ENCODE peak calls at places on chromosome 17, in nine cellular contexts. One of them, this sample, is unnamed. For H3K4me1, the result is how much of the 10 kb centered on the place peaks cover.

GRCh38 chr17:75691371-75692290 is 24.5 kb downstream of the SAP30BP start:
- DNase-seq in SK-N-SH: no peak
- DNase-seq in stomach: no peak
- DNase-seq in body of pancreas: peak
- DNase-seq in heart right ventricle: no peak
- DNase-seq in right lobe of liver: no peak
- DNase-seq in HCT116: no peak
- DNase-seq in breast epithelium: no peak
- DNase-seq in right cardiac atrium: no peak
- DNase-seq in this sample: no peak

GRCh38 chr17:28365487-28365886 is 488 bp upstream of the SEBOX start:
- DNase-seq in SK-N-SH: no peak
- DNase-seq in stomach: no peak
- DNase-seq in body of pancreas: no peak
- DNase-seq in heart right ventricle: no peak
- DNase-seq in right lobe of liver: no peak
- DNase-seq in HCT116: no peak
- DNase-seq in breast epithelium: no peak
- DNase-seq in right cardiac atrium: no peak
- DNase-seq in this sample: no peak

GRCh38 chr17:8162232-8162996 is at the start of gene VAMP2:
- DNase-seq in SK-N-SH: peak
- DNase-seq in stomach: peak
- DNase-seq in body of pancreas: peak
- DNase-seq in heart right ventricle: peak
- DNase-seq in right lobe of liver: peak
- DNase-seq in HCT116: no peak
- DNase-seq in breast epithelium: peak
- DNase-seq in right cardiac atrium: peak
- DNase-seq in this sample: peak

GRCh38 chr17:55324296-55324978 is 59.7 kb downstream of the HLF start:
- DNase-seq in SK-N-SH: no peak
- DNase-seq in stomach: no peak
- DNase-seq in body of pancreas: no peak
- DNase-seq in heart right ventricle: no peak
- DNase-seq in right lobe of liver: no peak
- DNase-seq in HCT116: no peak
- DNase-seq in breast epithelium: no peak
- DNase-seq in right cardiac atrium: no peak
- DNase-seq in this sample: no peak

GRCh38 chr17:82384051-82384729 is 12.6 kb downstream of the UTS2R start:
- DNase-seq in SK-N-SH: peak
- DNase-seq in stomach: no peak
- DNase-seq in body of pancreas: peak
- DNase-seq in heart right ventricle: no peak
- DNase-seq in right lobe of liver: no peak
- DNase-seq in HCT116: no peak
- DNase-seq in breast epithelium: no peak
- DNase-seq in right cardiac atrium: no peak
- DNase-seq in this sample: no peak

GRCh38 chr17:48577330-48577945 is 712 bp downstream of the HOXB4 start:
- DNase-seq in SK-N-SH: no peak
- DNase-seq in stomach: no peak
- DNase-seq in body of pancreas: no peak
- DNase-seq in heart right ventricle: no peak
- DNase-seq in right lobe of liver: no peak
- DNase-seq in HCT116: no peak
- DNase-seq in breast epithelium: no peak
- DNase-seq in right cardiac atrium: no peak
- DNase-seq in this sample: peak

GRCh38 chr17:2929881-2930533 is 133.4 kb downstream of the OR1D5 start:
- DNase-seq in SK-N-SH: peak
- DNase-seq in stomach: peak
- DNase-seq in body of pancreas: peak
- DNase-seq in heart right ventricle: no peak
- DNase-seq in right lobe of liver: peak
- DNase-seq in HCT116: peak
- DNase-seq in breast epithelium: no peak
- DNase-seq in right cardiac atrium: peak
- DNase-seq in this sample: peak

GRCh38 chr17:61460796-61461585 is 8.8 kb downstream of the TBX4 start:
- DNase-seq in SK-N-SH: no peak
- DNase-seq in stomach: no peak
- DNase-seq in body of pancreas: no peak
- DNase-seq in heart right ventricle: no peak
- DNase-seq in right lobe of liver: no peak
- DNase-seq in HCT116: no peak
- DNase-seq in breast epithelium: no peak
- DNase-seq in right cardiac atrium: no peak
- DNase-seq in this sample: no peak

GRCh38 chr17:64147110-64148016 is 17.4 kb upstream of the ERN1 start:
- DNase-seq in SK-N-SH: peak
- DNase-seq in stomach: no peak
- DNase-seq in body of pancreas: peak
- DNase-seq in heart right ventricle: no peak
- DNase-seq in right lobe of liver: no peak
- DNase-seq in HCT116: no peak
- DNase-seq in breast epithelium: no peak
- DNase-seq in right cardiac atrium: no peak
- DNase-seq in this sample: no peak

DNA sequence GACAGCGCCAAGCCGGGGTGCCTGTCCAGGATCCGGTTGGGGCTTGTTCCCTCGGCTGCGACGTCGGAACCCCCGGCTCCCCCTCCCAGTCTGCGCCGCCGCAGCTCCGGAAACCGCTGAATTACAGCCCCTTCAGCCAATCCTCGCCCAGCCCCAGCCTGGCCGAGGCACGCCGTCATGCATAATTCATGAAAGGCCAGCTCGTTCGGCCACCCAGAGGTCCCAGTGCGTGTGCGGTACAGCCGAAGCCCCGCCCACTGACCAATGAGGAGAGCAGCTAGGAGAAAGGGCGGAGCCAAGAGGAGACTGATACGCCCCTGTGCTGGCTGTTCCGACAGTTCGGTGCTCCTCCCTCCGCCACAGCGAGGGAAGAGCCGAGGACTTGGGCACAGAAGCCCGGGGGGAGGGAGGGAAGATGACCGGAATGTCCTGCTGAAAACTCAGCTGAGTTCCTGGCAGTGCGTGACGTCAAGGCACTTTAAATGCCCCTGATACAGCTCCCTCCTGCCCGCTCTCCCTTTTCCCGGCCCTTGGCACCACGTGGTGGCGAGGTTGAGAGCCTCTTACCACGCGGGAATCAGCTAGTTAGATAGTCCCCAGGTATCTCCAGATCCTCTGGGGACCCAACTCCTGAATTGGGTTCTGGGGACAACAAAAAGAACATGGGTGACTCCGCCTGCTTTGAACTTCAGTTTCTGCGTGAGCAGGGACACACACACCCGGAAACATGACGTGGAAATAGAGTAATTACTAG is at the start of gene STAT3:
- DNase-seq in SK-N-SH: peak
- DNase-seq in stomach: peak
- DNase-seq in body of pancreas: peak
- DNase-seq in heart right ventricle: peak
- DNase-seq in right lobe of liver: peak
- DNase-seq in HCT116: peak
- DNase-seq in breast epithelium: peak
- DNase-seq in right cardiac atrium: peak
- DNase-seq in this sample: peak
- H3K4me1 ChIP-seq in SK-N-SH: under half
- H3K4me1 ChIP-seq in stomach: under half
- H3K4me1 ChIP-seq in body of pancreas: under half
- H3K4me1 ChIP-seq in heart right ventricle: under half
- H3K4me1 ChIP-seq in right lobe of liver: under half
- H3K4me1 ChIP-seq in HCT116: under half
- H3K4me1 ChIP-seq in breast epithelium: under half
- H3K4me1 ChIP-seq in right cardiac atrium: under half
- H3K4me1 ChIP-seq in this sample: under half

DNA sequence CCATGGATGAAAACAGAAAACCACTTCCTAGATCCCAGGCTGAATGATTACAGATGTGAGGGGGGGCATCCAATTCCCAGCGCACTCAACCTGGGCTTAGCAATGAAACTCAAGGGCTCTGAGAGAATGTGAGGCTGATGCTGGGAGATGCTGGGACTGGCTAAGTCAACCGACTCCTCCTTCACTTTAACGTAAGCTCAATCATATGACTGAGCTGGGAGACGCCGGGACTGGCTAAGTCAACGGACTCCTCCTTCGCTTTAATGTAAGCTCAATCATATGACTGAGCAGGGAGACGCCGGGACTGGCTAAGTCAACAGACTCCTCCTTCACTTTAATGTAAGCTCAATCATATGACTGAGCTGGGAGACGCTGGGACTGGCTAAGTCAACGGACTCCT is 179.5 kb downstream of the VPS53 start:
- DNase-seq in SK-N-SH: no peak
- DNase-seq in stomach: no peak
- DNase-seq in body of pancreas: no peak
- DNase-seq in heart right ventricle: no peak
- DNase-seq in right lobe of liver: no peak
- DNase-seq in HCT116: no peak
- DNase-seq in breast epithelium: no peak
- DNase-seq in right cardiac atrium: no peak
- DNase-seq in this sample: no peak
- H3K4me1 ChIP-seq in SK-N-SH: under half
- H3K4me1 ChIP-seq in stomach: under half
- H3K4me1 ChIP-seq in body of pancreas: under half
- H3K4me1 ChIP-seq in heart right ventricle: under half
- H3K4me1 ChIP-seq in right lobe of liver: under half
- H3K4me1 ChIP-seq in HCT116: under half
- H3K4me1 ChIP-seq in breast epithelium: under half
- H3K4me1 ChIP-seq in right cardiac atrium: under half
- H3K4me1 ChIP-seq in this sample: under half

GRCh38 chr17:81164464-81165245 is 652 bp upstream of the PVALEF start:
- DNase-seq in SK-N-SH: peak
- DNase-seq in stomach: peak
- DNase-seq in body of pancreas: peak
- DNase-seq in heart right ventricle: no peak
- DNase-seq in right lobe of liver: no peak
- DNase-seq in HCT116: no peak
- DNase-seq in breast epithelium: no peak
- DNase-seq in right cardiac atrium: peak
- DNase-seq in this sample: no peak

GRCh38 chr17:81163703-81164413 is 1.4 kb upstream of the PVALEF start:
- DNase-seq in SK-N-SH: no peak
- DNase-seq in stomach: no peak
- DNase-seq in body of pancreas: peak
- DNase-seq in heart right ventricle: no peak
- DNase-seq in right lobe of liver: no peak
- DNase-seq in HCT116: no peak
- DNase-seq in breast epithelium: no peak
- DNase-seq in right cardiac atrium: peak
- DNase-seq in this sample: no peak

GRCh38 chr17:81162491-81162890 is 2.8 kb upstream of the PVALEF start:
- DNase-seq in SK-N-SH: no peak
- DNase-seq in stomach: no peak
- DNase-seq in body of pancreas: peak
- DNase-seq in heart right ventricle: no peak
- DNase-seq in right lobe of liver: no peak
- DNase-seq in HCT116: no peak
- DNase-seq in breast epithelium: no peak
- DNase-seq in right cardiac atrium: no peak
- DNase-seq in this sample: no peak

GRCh38 chr17:81161972-81162371 is 3.3 kb upstream of the PVALEF start:
- DNase-seq in SK-N-SH: no peak
- DNase-seq in stomach: no peak
- DNase-seq in body of pancreas: no peak
- DNase-seq in heart right ventricle: no peak
- DNase-seq in right lobe of liver: no peak
- DNase-seq in HCT116: no peak
- DNase-seq in breast epithelium: no peak
- DNase-seq in right cardiac atrium: no peak
- DNase-seq in this sample: no peak

DNA sequence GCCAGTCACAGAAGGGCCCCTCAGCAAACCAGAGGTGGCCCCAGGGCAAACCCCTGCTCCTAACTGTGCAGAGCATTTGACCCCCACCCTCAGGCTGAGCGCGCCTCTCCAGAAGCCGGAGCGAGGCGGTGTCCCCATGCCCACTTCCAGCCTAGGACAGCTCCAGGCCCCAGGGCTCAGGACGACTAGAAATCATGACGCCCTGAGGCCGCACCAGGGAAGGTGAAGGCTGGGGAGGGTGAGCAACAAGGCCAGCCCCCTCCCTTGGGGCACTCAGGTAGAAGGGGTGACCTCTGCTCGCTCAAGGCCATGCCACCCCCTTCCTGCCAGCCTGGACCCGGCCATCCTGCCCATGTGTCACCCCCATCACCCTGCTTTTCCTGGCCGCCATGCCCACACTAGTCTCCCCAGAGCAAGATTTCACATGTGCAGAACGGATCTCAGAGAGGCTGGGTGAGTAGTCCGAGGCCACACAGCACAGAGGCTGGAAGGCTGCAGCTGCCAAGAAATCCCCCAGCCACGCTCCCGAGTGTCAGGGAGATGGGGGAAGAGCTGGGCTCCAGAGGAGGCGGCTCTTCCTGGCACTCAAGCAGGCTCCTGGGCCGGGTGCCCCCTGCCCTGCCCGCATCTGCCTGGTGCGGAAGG is 2.1 kb upstream of the PVALEF start:
- DNase-seq in SK-N-SH: no peak
- DNase-seq in stomach: no peak
- DNase-seq in body of pancreas: peak
- DNase-seq in heart right ventricle: no peak
- DNase-seq in right lobe of liver: no peak
- DNase-seq in HCT116: no peak
- DNase-seq in breast epithelium: no peak
- DNase-seq in right cardiac atrium: peak
- DNase-seq in this sample: no peak
- H3K4me1 ChIP-seq in SK-N-SH: under half
- H3K4me1 ChIP-seq in stomach: under half
- H3K4me1 ChIP-seq in body of pancreas: half or more
- H3K4me1 ChIP-seq in heart right ventricle: under half
- H3K4me1 ChIP-seq in right lobe of liver: under half
- H3K4me1 ChIP-seq in HCT116: under half
- H3K4me1 ChIP-seq in breast epithelium: under half
- H3K4me1 ChIP-seq in right cardiac atrium: under half
- H3K4me1 ChIP-seq in this sample: under half

DNA sequence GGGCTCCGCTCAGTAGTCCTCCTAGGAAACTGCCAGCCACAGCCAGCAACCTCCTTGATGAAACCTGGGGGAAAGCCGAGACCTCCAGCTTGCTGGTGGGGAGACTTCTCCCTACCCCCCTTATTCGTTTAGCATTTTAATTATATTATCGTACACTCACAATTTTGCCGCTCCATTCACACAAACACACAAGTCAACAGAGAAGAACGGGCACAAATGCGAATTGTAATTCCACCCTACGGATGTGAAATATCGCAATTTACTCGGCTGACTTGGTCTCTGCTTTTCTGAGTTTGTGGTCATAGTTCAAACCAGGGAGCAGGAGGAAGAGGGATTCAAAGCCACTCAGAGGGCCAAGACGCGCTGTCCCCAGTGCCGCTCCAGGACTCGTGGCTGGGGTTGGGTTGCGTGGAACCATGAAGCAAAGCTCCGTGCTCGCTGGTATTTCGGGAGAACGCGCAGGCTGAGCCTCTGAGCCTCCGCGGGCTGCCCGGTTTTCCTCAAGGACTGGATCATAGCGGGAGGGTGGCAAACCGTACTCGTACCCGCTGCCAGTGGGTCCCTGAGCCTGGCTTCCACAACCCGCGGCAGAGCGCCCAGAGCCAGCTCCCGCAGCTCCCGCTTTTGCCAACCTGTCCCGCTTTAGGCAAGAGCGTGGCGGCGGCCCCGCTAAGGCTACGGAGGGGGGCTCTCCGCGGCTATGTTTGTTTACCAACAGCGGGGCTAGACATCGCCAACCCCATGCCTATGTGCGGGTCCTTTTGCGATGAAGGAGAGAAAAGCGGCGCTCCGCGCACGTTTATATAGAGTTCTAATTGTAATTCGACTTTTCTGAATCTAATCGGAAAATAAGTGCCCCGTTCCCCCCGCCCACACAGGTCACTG is 2.0 kb downstream of the LHX1 start:
- DNase-seq in SK-N-SH: no peak
- DNase-seq in stomach: no peak
- DNase-seq in body of pancreas: no peak
- DNase-seq in heart right ventricle: no peak
- DNase-seq in right lobe of liver: no peak
- DNase-seq in HCT116: no peak
- DNase-seq in breast epithelium: no peak
- DNase-seq in right cardiac atrium: no peak
- DNase-seq in this sample: no peak
- H3K4me1 ChIP-seq in SK-N-SH: under half
- H3K4me1 ChIP-seq in stomach: half or more
- H3K4me1 ChIP-seq in body of pancreas: half or more
- H3K4me1 ChIP-seq in heart right ventricle: half or more
- H3K4me1 ChIP-seq in right lobe of liver: under half
- H3K4me1 ChIP-seq in HCT116: under half
- H3K4me1 ChIP-seq in breast epithelium: under half
- H3K4me1 ChIP-seq in right cardiac atrium: under half
- H3K4me1 ChIP-seq in this sample: under half